ENCODE peak calls at places on chromosomes 6 and 20, in seven cellular contexts. V is mesendoderm, E is brain microvascular endothelial cell, N is heart right ventricle, I is fibroblast of lung, G is left lung, U is dorsolateral prefrontal cortex. Z is an unnamed sample.
A peak's percentile ranks its signal among the peaks of the same experiment; 100 is the strongest.

GRCh38 chr6:96649926-96650325 is 87.0 kb downstream of the FHL5 start:
- DNase-seq in V (no peak), N (no peak), U (no peak), G (no peak), I (no peak), E (no peak), Z (no peak)

GRCh38 chr6:97656236-97656635 is 373.2 kb upstream of the MMS22L start:
- DNase-seq in V (no peak), N (no peak), U (no peak), G (no peak), E (no peak), I (no peak), Z (no peak)

GRCh38 chr6:52139985-52140680 is 46.0 kb upstream of the IL17A start:
- DNase-seq in N (no peak), E (no peak), U (no peak), V (no peak), I (no peak), G (no peak), Z (no peak)

GRCh38 chr20:2210646-2211556 is 84.9 kb upstream of the TGM3 start:
- DNase-seq in N (no peak), U (peak; percentile 67), E (peak; percentile 53), G (no peak), I (peak; percentile 30), V (peak; percentile 76), Z (peak; percentile 72)

GRCh38 chr6:160005861-160006540 is 37.1 kb downstream of the IGF2R start:
- DNase-seq in U (no peak), I (peak; percentile 68), N (peak; percentile 50), G (peak; percentile 78), E (no peak), V (no peak), Z (no peak)

GRCh38 chr20:37319120-37319717 is 26.7 kb upstream of the SRC start:
- DNase-seq in I (no peak), N (no peak), U (peak; percentile 3), E (peak; percentile 72), V (peak; percentile 99), G (no peak), Z (no peak)

GRCh38 chr20:35286077-35286898 is 1.7 kb upstream of the EIF6 start:
- DNase-seq in U (no peak), E (no peak), I (no peak), G (no peak), V (no peak), N (no peak), Z (peak; percentile 72)

GRCh38 chr6:8219352-8219943 is 117.1 kb upstream of the EEF1E1 start:
- DNase-seq in E (peak; percentile 53), G (no peak), U (peak; percentile 22), N (no peak), I (peak; percentile 69), V (peak; percentile 57), Z (no peak)

GRCh38 chr6:158046201-158047119 is 64.8 kb downstream of the SYNJ2 start:
- DNase-seq in G (no peak), U (no peak), V (no peak), N (no peak), E (no peak), I (no peak), Z (no peak)

GRCh38 chr6:19417713-19418112 is 419.5 kb upstream of the ID4 start:
- DNase-seq in V (no peak), U (no peak), N (no peak), E (peak; percentile 53), I (peak; percentile 28), G (no peak), Z (no peak)

GRCh38 chr6:98014791-98015201 is 731.8 kb upstream of the MMS22L start:
- DNase-seq in I (no peak), N (no peak), V (peak; percentile 3), U (no peak), G (no peak), E (no peak), Z (no peak)

GRCh38 chr6:53544050-53544499 is 826 bp downstream of the GCLC start:
- DNase-seq in I (no peak), N (no peak), E (no peak), V (no peak), U (no peak), G (no peak), Z (no peak)

GRCh38 chr6:53547815-53548496 is 3.1 kb upstream of the GCLC start:
- DNase-seq in U (peak; percentile 96), G (peak; percentile 99), I (peak; percentile 98), N (peak; percentile 98), E (peak; percentile 96), V (peak; percentile 97), Z (peak; percentile 99)

GRCh38 chr6:53544500-53545308 is at the start of gene GCLC:
- DNase-seq in I (peak; percentile 96), V (peak; percentile 98), E (peak; percentile 94), N (peak; percentile 95), G (peak; percentile 96), U (peak; percentile 89), Z (peak; percentile 97)

GRCh38 chr6:53546256-53546655 is 1.4 kb upstream of the GCLC start:
- DNase-seq in V (no peak), N (no peak), E (no peak), G (no peak), U (no peak), I (no peak), Z (no peak)

GRCh38 chr6:53547166-53547814 is 2.4 kb upstream of the GCLC start:
- DNase-seq in I (no peak), E (no peak), U (no peak), G (no peak), V (no peak), N (no peak), Z (no peak)
- H3K27ac ChIP-seq in I (peak overlapping the region; percentile 43), E (no peak overlapping the region), U (peak overlapping the region; percentile 88), G (peak overlapping the region; percentile 77), V (no peak overlapping the region), N (peak overlapping the region; percentile 87), Z (no peak overlapping the region)

GRCh38 chr20:50815162-50815989 is 20.5 kb downstream of the BCAS4 start:
- DNase-seq in E (peak; percentile 66), I (peak; percentile 71), G (no peak), U (no peak), V (no peak), N (no peak), Z (no peak)

GRCh38 chr20:50813101-50813643 is 18.3 kb downstream of the BCAS4 start:
- DNase-seq in N (no peak), G (no peak), V (no peak), U (no peak), E (no peak), I (no peak), Z (no peak)

GRCh38 chr20:50817776-50818172 is 22.9 kb downstream of the BCAS4 start:
- DNase-seq in I (no peak), G (no peak), U (no peak), N (no peak), V (no peak), E (no peak), Z (no peak)

GRCh38 chr20:50813801-50814200 is 18.9 kb downstream of the BCAS4 start:
- DNase-seq in V (no peak), N (no peak), E (no peak), I (no peak), G (no peak), U (no peak), Z (no peak)

DNA sequence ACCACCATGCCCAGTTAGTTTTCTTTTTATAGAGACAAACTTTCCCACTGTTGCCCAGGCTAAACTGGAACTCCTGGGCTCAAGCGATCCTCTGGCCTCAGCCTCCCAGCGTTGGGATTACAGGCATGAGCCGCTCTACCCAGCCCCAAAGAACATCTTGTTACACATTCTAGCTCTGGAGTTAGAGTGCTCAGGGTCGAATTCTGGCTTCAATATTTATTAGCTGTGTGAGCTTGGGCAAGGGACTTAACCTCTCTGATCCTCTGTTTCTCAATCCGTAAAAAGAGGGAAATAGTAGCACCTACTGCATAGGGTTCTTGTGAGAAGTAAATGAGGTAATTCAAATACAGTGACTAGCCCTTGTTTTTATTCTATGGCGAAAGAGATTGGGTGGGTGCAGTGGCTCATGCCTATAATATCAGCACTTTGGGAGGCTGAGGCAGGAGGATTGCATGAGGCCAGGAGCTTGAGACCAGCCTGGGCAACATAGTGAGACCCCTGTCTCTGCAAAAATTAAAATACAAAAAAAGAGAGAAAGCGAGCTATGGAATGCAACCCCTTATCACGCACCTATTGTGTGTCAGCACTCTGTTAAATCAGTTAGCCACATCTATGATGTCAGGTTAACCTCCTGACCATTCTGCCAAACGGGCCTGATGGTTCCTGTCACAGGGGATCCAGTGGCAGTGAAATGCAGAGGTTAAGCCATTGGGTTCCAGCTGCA is 19.7 kb downstream of the BCAS4 start:
- DNase-seq in E (no peak), G (no peak), V (peak; percentile 22), U (no peak), I (no peak), N (no peak), Z (no peak)
- H3K4me3 ChIP-seq in E (no peak overlapping the region), G (no peak overlapping the region), V (no peak overlapping the region), U (no peak overlapping the region), I (no peak overlapping the region), N (no peak overlapping the region), Z (no peak overlapping the region)

DNA sequence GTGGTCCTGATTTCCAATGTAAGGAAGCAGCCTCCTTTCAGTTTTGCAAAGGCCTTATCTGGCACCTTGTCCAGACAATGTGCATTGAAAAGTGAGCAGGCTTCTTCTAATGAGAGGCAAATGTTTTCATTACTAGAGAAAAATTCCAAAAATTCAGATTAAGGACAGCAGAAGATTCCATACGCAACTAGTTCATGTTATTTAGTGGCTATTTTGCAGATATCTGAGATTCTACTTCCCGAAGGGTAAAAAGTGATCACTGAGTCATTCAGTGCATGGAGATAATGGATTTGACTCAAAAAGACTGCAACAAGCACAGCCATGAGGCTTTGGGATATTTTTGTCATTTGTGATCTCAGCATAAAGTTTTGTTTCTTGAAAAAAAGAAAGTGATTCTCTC is 29.9 kb downstream of the METTL24 start:
- DNase-seq in U (no peak), N (no peak), G (no peak), V (no peak), E (peak; percentile 61), I (peak; percentile 15), Z (no peak)
- H3K27ac ChIP-seq in U (peak overlapping the region; percentile 88), N (no peak overlapping the region), G (peak overlapping the region; percentile 37), V (no peak overlapping the region), E (peak overlapping the region; percentile 40), I (no peak overlapping the region), Z (no peak overlapping the region)

GRCh38 chr6:99993146-99993532 is 884 bp downstream of the MCHR2 start:
- DNase-seq in U (no peak), N (no peak), V (peak; percentile 1), E (no peak), G (no peak), I (no peak), Z (no peak)
- H3K4me3 ChIP-seq in U (peak overlapping the region; percentile 59), N (no peak overlapping the region), V (no peak overlapping the region), E (peak overlapping the region; percentile 28), G (no peak overlapping the region), I (no peak overlapping the region), Z (no peak overlapping the region)

DNA sequence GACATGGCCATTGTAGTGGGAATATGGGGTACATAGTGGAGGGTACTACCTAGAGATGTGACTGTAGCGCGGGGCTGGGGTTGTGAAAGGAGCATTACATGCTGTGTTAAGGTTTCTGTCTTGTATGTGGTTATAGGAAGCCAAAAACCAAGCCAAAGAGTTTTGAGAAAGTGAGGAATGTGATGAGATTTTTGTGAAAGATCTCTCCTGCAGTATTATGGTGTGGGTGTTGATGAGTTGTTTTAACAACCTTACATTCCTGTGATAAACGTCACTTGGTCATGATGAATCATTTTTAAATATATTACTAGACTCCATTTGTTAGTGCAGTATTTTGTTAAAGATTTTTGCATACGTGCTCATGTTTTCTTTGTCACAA is 48.9 kb downstream of the ZFAND3 start:
- DNase-seq in E (peak; percentile 41), V (peak; percentile 37), I (no peak), G (no peak), N (no peak), U (no peak), Z (no peak)
- H3K27ac ChIP-seq in E (peak overlapping the region; percentile 47), V (no peak overlapping the region), I (no peak overlapping the region), G (no peak overlapping the region), N (no peak overlapping the region), U (no peak overlapping the region), Z (no peak overlapping the region)

GRCh38 chr6:30603961-30604360 is 13.1 kb downstream of the PPP1R10 start:
- DNase-seq in U (no peak), G (no peak), N (no peak), E (no peak), V (no peak), I (no peak), Z (no peak)
- H3K4me3 ChIP-seq in U (no peak overlapping the region), G (no peak overlapping the region), N (no peak overlapping the region), E (no peak overlapping the region), V (no peak overlapping the region), I (no peak overlapping the region), Z (no peak overlapping the region)

Z was measured in aorta.